ENCODE peak calls at places on chromosomes 11 and 22, in seven cellular contexts. One of them, this sample, is unnamed.

GRCh38 chr11:65912840-65913239 is 6.0 kb downstream of the C11orf68 start:
- DNase-seq in CD4-positive, alpha-beta T cell: no peak
- DNase-seq in dorsolateral prefrontal cortex: no peak
- DNase-seq in heart right ventricle: no peak
- DNase-seq in neuronal stem cell: no peak
- DNase-seq in psoas muscle: no peak
- DNase-seq in heart left ventricle: no peak
- DNase-seq in this sample: no peak

GRCh38 chr11:115409691-115410220 is 94.5 kb downstream of the CADM1 start:
- DNase-seq in CD4-positive, alpha-beta T cell: no peak
- DNase-seq in dorsolateral prefrontal cortex: no peak
- DNase-seq in heart right ventricle: no peak
- DNase-seq in neuronal stem cell: no peak
- DNase-seq in psoas muscle: no peak
- DNase-seq in heart left ventricle: no peak
- DNase-seq in this sample: no peak

GRCh38 chr11:87007938-87008337 is 29.8 kb upstream of the TMEM135 start:
- DNase-seq in CD4-positive, alpha-beta T cell: no peak
- DNase-seq in dorsolateral prefrontal cortex: no peak
- DNase-seq in heart right ventricle: no peak
- DNase-seq in neuronal stem cell: no peak
- DNase-seq in psoas muscle: no peak
- DNase-seq in heart left ventricle: no peak
- DNase-seq in this sample: no peak

GRCh38 chr11:19903620-19904069 is 191.0 kb downstream of the NAV2 start:
- DNase-seq in CD4-positive, alpha-beta T cell: peak
- DNase-seq in dorsolateral prefrontal cortex: peak
- DNase-seq in heart right ventricle: peak
- DNase-seq in neuronal stem cell: peak
- DNase-seq in psoas muscle: peak
- DNase-seq in heart left ventricle: peak
- DNase-seq in this sample: peak

GRCh38 chr22:49334589-49334873 is 493.1 kb downstream of the BRD1 start:
- DNase-seq in CD4-positive, alpha-beta T cell: no peak
- DNase-seq in dorsolateral prefrontal cortex: no peak
- DNase-seq in heart right ventricle: no peak
- DNase-seq in neuronal stem cell: no peak
- DNase-seq in psoas muscle: no peak
- DNase-seq in heart left ventricle: no peak
- DNase-seq in this sample: no peak

GRCh38 chr11:111454561-111455192 is 57.5 kb downstream of the BTG4 start:
- DNase-seq in CD4-positive, alpha-beta T cell: no peak
- DNase-seq in dorsolateral prefrontal cortex: peak
- DNase-seq in heart right ventricle: peak
- DNase-seq in neuronal stem cell: peak
- DNase-seq in psoas muscle: no peak
- DNase-seq in heart left ventricle: no peak
- DNase-seq in this sample: peak

GRCh38 chr11:78187366-78188011 is 937 bp downstream of the KCTD21 start:
- DNase-seq in CD4-positive, alpha-beta T cell: no peak
- DNase-seq in dorsolateral prefrontal cortex: no peak
- DNase-seq in heart right ventricle: no peak
- DNase-seq in neuronal stem cell: no peak
- DNase-seq in psoas muscle: no peak
- DNase-seq in heart left ventricle: peak
- DNase-seq in this sample: no peak

GRCh38 chr22:30804626-30805025 is 110.0 kb downstream of the OSBP2 start:
- DNase-seq in CD4-positive, alpha-beta T cell: no peak
- DNase-seq in dorsolateral prefrontal cortex: no peak
- DNase-seq in heart right ventricle: no peak
- DNase-seq in neuronal stem cell: no peak
- DNase-seq in psoas muscle: no peak
- DNase-seq in heart left ventricle: no peak
- DNase-seq in this sample: no peak

GRCh38 chr22:49140921-49141680 is 686.6 kb downstream of the BRD1 start:
- DNase-seq in CD4-positive, alpha-beta T cell: no peak
- DNase-seq in dorsolateral prefrontal cortex: no peak
- DNase-seq in heart right ventricle: no peak
- DNase-seq in neuronal stem cell: no peak
- DNase-seq in psoas muscle: no peak
- DNase-seq in heart left ventricle: no peak
- DNase-seq in this sample: no peak

GRCh38 chr11:58525037-58525614 is 17.2 kb upstream of the OR5B21 start:
- DNase-seq in CD4-positive, alpha-beta T cell: peak
- DNase-seq in dorsolateral prefrontal cortex: no peak
- DNase-seq in heart right ventricle: no peak
- DNase-seq in neuronal stem cell: no peak
- DNase-seq in psoas muscle: no peak
- DNase-seq in heart left ventricle: no peak
- DNase-seq in this sample: no peak

GRCh38 chr22:50603511-50604255 is 3.1 kb downstream of the MAPK8IP2 start:
- DNase-seq in CD4-positive, alpha-beta T cell: no peak
- DNase-seq in dorsolateral prefrontal cortex: no peak
- DNase-seq in heart right ventricle: no peak
- DNase-seq in neuronal stem cell: no peak
- DNase-seq in psoas muscle: no peak
- DNase-seq in heart left ventricle: no peak
- DNase-seq in this sample: no peak

GRCh38 chr11:25981998-25982397 is 349.9 kb upstream of the ANO3 start:
- DNase-seq in CD4-positive, alpha-beta T cell: no peak
- DNase-seq in dorsolateral prefrontal cortex: no peak
- DNase-seq in heart right ventricle: peak
- DNase-seq in neuronal stem cell: peak
- DNase-seq in psoas muscle: no peak
- DNase-seq in heart left ventricle: no peak
- DNase-seq in this sample: no peak

GRCh38 chr22:33210129-33210784 is 152.1 kb upstream of the SYN3 start:
- DNase-seq in CD4-positive, alpha-beta T cell: no peak
- DNase-seq in dorsolateral prefrontal cortex: no peak
- DNase-seq in heart right ventricle: peak
- DNase-seq in neuronal stem cell: peak
- DNase-seq in psoas muscle: no peak
- DNase-seq in heart left ventricle: no peak
- DNase-seq in this sample: no peak

GRCh38 chr11:24324211-24324610 is 172.6 kb upstream of the LUZP2 start:
- DNase-seq in CD4-positive, alpha-beta T cell: no peak
- DNase-seq in dorsolateral prefrontal cortex: no peak
- DNase-seq in heart right ventricle: no peak
- DNase-seq in neuronal stem cell: no peak
- DNase-seq in psoas muscle: no peak
- DNase-seq in heart left ventricle: no peak
- DNase-seq in this sample: no peak

GRCh38 chr11:24321229-24321628 is 175.6 kb upstream of the LUZP2 start:
- DNase-seq in CD4-positive, alpha-beta T cell: no peak
- DNase-seq in dorsolateral prefrontal cortex: no peak
- DNase-seq in heart right ventricle: peak
- DNase-seq in neuronal stem cell: no peak
- DNase-seq in psoas muscle: no peak
- DNase-seq in heart left ventricle: no peak
- DNase-seq in this sample: no peak
- H3K27ac ChIP-seq in CD4-positive, alpha-beta T cell: no peak
- H3K27ac ChIP-seq in dorsolateral prefrontal cortex: no peak
- H3K27ac ChIP-seq in heart right ventricle: no peak
- H3K27ac ChIP-seq in neuronal stem cell: no peak
- H3K27ac ChIP-seq in psoas muscle: no peak
- H3K27ac ChIP-seq in heart left ventricle: no peak
- H3K27ac ChIP-seq in this sample: no peak

GRCh38 chr11:46559815-46560214 is 34.0 kb downstream of the AMBRA1 start:
- DNase-seq in CD4-positive, alpha-beta T cell: no peak
- DNase-seq in dorsolateral prefrontal cortex: no peak
- DNase-seq in heart right ventricle: no peak
- DNase-seq in neuronal stem cell: no peak
- DNase-seq in psoas muscle: no peak
- DNase-seq in heart left ventricle: no peak
- DNase-seq in this sample: no peak
- H3K27ac ChIP-seq in CD4-positive, alpha-beta T cell: peak
- H3K27ac ChIP-seq in dorsolateral prefrontal cortex: peak
- H3K27ac ChIP-seq in heart right ventricle: peak
- H3K27ac ChIP-seq in neuronal stem cell: no peak
- H3K27ac ChIP-seq in psoas muscle: peak
- H3K27ac ChIP-seq in heart left ventricle: peak
- H3K27ac ChIP-seq in this sample: no peak

DNA sequence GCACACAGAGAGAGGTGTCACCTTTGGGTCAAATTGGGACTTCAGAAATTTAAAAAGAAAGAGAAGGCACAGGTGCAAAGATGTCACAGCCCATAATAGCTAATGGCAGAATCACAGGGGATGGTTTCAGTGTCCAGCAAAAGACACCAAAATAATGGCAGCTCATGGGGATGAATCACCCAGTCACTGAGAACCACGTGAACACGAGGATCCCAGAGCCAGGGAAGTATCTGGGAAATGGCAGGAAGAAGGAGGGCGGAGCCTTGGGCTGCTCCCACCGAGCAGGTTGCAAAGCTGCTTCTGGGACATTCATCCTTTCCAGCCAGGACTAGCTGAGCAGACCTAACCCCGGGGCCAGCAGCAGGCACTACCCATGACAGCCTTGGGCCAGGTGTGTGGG is 45.6 kb downstream of the TRMU start:
- DNase-seq in CD4-positive, alpha-beta T cell: no peak
- DNase-seq in dorsolateral prefrontal cortex: no peak
- DNase-seq in heart right ventricle: no peak
- DNase-seq in neuronal stem cell: no peak
- DNase-seq in psoas muscle: no peak
- DNase-seq in heart left ventricle: no peak
- DNase-seq in this sample: no peak
- H3K27ac ChIP-seq in CD4-positive, alpha-beta T cell: no peak
- H3K27ac ChIP-seq in dorsolateral prefrontal cortex: no peak
- H3K27ac ChIP-seq in heart right ventricle: no peak
- H3K27ac ChIP-seq in neuronal stem cell: no peak
- H3K27ac ChIP-seq in psoas muscle: no peak
- H3K27ac ChIP-seq in heart left ventricle: no peak
- H3K27ac ChIP-seq in this sample: no peak

GRCh38 chr11:3165152-3165705 is at the start of gene OSBPL5:
- DNase-seq in CD4-positive, alpha-beta T cell: no peak
- DNase-seq in dorsolateral prefrontal cortex: peak
- DNase-seq in heart right ventricle: peak
- DNase-seq in neuronal stem cell: no peak
- DNase-seq in psoas muscle: peak
- DNase-seq in heart left ventricle: peak
- DNase-seq in this sample: peak
- H3K27ac ChIP-seq in CD4-positive, alpha-beta T cell: no peak
- H3K27ac ChIP-seq in dorsolateral prefrontal cortex: peak
- H3K27ac ChIP-seq in heart right ventricle: peak
- H3K27ac ChIP-seq in neuronal stem cell: no peak
- H3K27ac ChIP-seq in psoas muscle: peak
- H3K27ac ChIP-seq in heart left ventricle: peak
- H3K27ac ChIP-seq in this sample: peak

DNA sequence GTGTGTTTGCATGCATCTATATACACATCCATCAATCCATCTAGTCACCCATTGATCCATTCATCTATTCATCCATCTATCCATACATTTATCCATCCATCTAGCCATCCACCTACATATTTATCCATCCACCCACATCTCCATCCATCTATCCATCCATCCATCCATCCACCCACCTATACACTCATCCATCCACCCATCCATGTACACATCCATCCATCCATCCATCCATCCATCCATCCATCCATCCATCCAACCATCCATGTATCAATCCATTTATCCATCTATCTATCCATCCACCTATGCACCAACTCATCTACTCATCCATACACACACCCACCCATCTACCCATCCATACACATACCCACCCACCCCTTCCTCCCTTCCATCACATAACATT is 18.8 kb upstream of the MYEOV start:
- DNase-seq in CD4-positive, alpha-beta T cell: no peak
- DNase-seq in dorsolateral prefrontal cortex: no peak
- DNase-seq in heart right ventricle: no peak
- DNase-seq in neuronal stem cell: no peak
- DNase-seq in psoas muscle: no peak
- DNase-seq in heart left ventricle: no peak
- DNase-seq in this sample: no peak
- H3K27ac ChIP-seq in CD4-positive, alpha-beta T cell: no peak
- H3K27ac ChIP-seq in dorsolateral prefrontal cortex: no peak
- H3K27ac ChIP-seq in heart right ventricle: no peak
- H3K27ac ChIP-seq in neuronal stem cell: no peak
- H3K27ac ChIP-seq in psoas muscle: no peak
- H3K27ac ChIP-seq in heart left ventricle: no peak
- H3K27ac ChIP-seq in this sample: no peak

GRCh38 chr11:96311120-96311568 is 31.9 kb downstream of the MAML2 start:
- DNase-seq in CD4-positive, alpha-beta T cell: no peak
- DNase-seq in dorsolateral prefrontal cortex: no peak
- DNase-seq in heart right ventricle: no peak
- DNase-seq in neuronal stem cell: no peak
- DNase-seq in psoas muscle: no peak
- DNase-seq in heart left ventricle: no peak
- DNase-seq in this sample: no peak
- H3K27ac ChIP-seq in CD4-positive, alpha-beta T cell: no peak
- H3K27ac ChIP-seq in dorsolateral prefrontal cortex: no peak
- H3K27ac ChIP-seq in heart right ventricle: peak
- H3K27ac ChIP-seq in neuronal stem cell: no peak
- H3K27ac ChIP-seq in psoas muscle: no peak
- H3K27ac ChIP-seq in heart left ventricle: no peak
- H3K27ac ChIP-seq in this sample: peak

GRCh38 chr11:112656772-112657428 is 304.3 kb upstream of the NCAM1 start:
- DNase-seq in CD4-positive, alpha-beta T cell: no peak
- DNase-seq in dorsolateral prefrontal cortex: peak
- DNase-seq in heart right ventricle: no peak
- DNase-seq in neuronal stem cell: no peak
- DNase-seq in psoas muscle: peak
- DNase-seq in heart left ventricle: no peak
- DNase-seq in this sample: no peak
- H3K27ac ChIP-seq in CD4-positive, alpha-beta T cell: no peak
- H3K27ac ChIP-seq in dorsolateral prefrontal cortex: peak
- H3K27ac ChIP-seq in heart right ventricle: no peak
- H3K27ac ChIP-seq in neuronal stem cell: no peak
- H3K27ac ChIP-seq in psoas muscle: peak
- H3K27ac ChIP-seq in heart left ventricle: no peak
- H3K27ac ChIP-seq in this sample: no peak